ENCODE peak calls at places on chromosomes 5 and 9, in five cellular contexts. One of them, this sample, is unnamed.

GRCh38 chr5:74257645-74258328 is 382.7 kb downstream of the ENC1 start:
- ATAC-seq in K562: peak
- ATAC-seq in A549: no peak
- ATAC-seq in HepG2: no peak
- ATAC-seq in GM12878: peak
- ATAC-seq in this sample: peak

GRCh38 chr5:4905674-4906528 is 234.2 kb upstream of the ADAMTS16 start:
- ATAC-seq in K562: peak
- ATAC-seq in A549: peak
- ATAC-seq in HepG2: peak
- ATAC-seq in GM12878: no peak
- ATAC-seq in this sample: peak

GRCh38 chr5:114055318-114055788 is 306.5 kb upstream of the KCNN2 start:
- ATAC-seq in K562: no peak
- ATAC-seq in A549: peak
- ATAC-seq in HepG2: peak
- ATAC-seq in GM12878: no peak
- ATAC-seq in this sample: peak

GRCh38 chr9:137411260-137411659 is 11.7 kb downstream of the EXD3 start:
- ATAC-seq in K562: no peak
- ATAC-seq in A549: peak
- ATAC-seq in HepG2: no peak
- ATAC-seq in GM12878: no peak
- ATAC-seq in this sample: no peak

GRCh38 chr5:66608501-66608900 is 12.3 kb downstream of the MAST4 start:
- ATAC-seq in K562: no peak
- ATAC-seq in A549: no peak
- ATAC-seq in HepG2: no peak
- ATAC-seq in GM12878: no peak
- ATAC-seq in this sample: no peak

GRCh38 chr5:10431408-10431807 is 10.3 kb upstream of the ROPN1L start:
- ATAC-seq in K562: peak
- ATAC-seq in A549: no peak
- ATAC-seq in HepG2: peak
- ATAC-seq in GM12878: no peak
- ATAC-seq in this sample: no peak

GRCh38 chr9:78989031-78989658 is 582.6 kb upstream of the TLE4 start:
- ATAC-seq in K562: no peak
- ATAC-seq in A549: no peak
- ATAC-seq in HepG2: no peak
- ATAC-seq in GM12878: no peak
- ATAC-seq in this sample: no peak

GRCh38 chr5:31726952-31727351 is 88.0 kb downstream of the PDZD2 start:
- ATAC-seq in K562: no peak
- ATAC-seq in A549: no peak
- ATAC-seq in HepG2: no peak
- ATAC-seq in GM12878: no peak
- ATAC-seq in this sample: no peak

GRCh38 chr5:81163641-81164040 is 69.5 kb upstream of the CKMT2 start:
- ATAC-seq in K562: no peak
- ATAC-seq in A549: no peak
- ATAC-seq in HepG2: no peak
- ATAC-seq in GM12878: peak
- ATAC-seq in this sample: no peak

GRCh38 chr9:34659592-34660253 is 2.7 kb downstream of the CCL27 start:
- ATAC-seq in K562: no peak
- ATAC-seq in A549: no peak
- ATAC-seq in HepG2: peak
- ATAC-seq in GM12878: no peak
- ATAC-seq in this sample: no peak

GRCh38 chr5:151222769-151223446 is 984 bp downstream of the CCDC69 start:
- ATAC-seq in K562: peak
- ATAC-seq in A549: peak
- ATAC-seq in HepG2: peak
- ATAC-seq in GM12878: peak
- ATAC-seq in this sample: peak

GRCh38 chr5:57779383-57780223 is 297.0 kb upstream of the ACTBL2 start:
- ATAC-seq in K562: peak
- ATAC-seq in A549: peak
- ATAC-seq in HepG2: peak
- ATAC-seq in GM12878: peak
- ATAC-seq in this sample: no peak

GRCh38 chr9:128587453-128587852 is 35.1 kb downstream of the SPTAN1 start:
- ATAC-seq in K562: peak
- ATAC-seq in A549: no peak
- ATAC-seq in HepG2: no peak
- ATAC-seq in GM12878: peak
- ATAC-seq in this sample: no peak

GRCh38 chr9:96574931-96575351 is 44.7 kb downstream of the CDC14B start:
- ATAC-seq in K562: peak
- ATAC-seq in A549: no peak
- ATAC-seq in HepG2: peak
- ATAC-seq in GM12878: no peak
- ATAC-seq in this sample: no peak

GRCh38 chr5:138243794-138244193 is 30.6 kb downstream of the GFRA3 start:
- ATAC-seq in K562: peak
- ATAC-seq in A549: no peak
- ATAC-seq in HepG2: no peak
- ATAC-seq in GM12878: no peak
- ATAC-seq in this sample: no peak

GRCh38 chr9:133691659-133692363 is 46.3 kb downstream of the SARDH start:
- ATAC-seq in K562: no peak
- ATAC-seq in A549: peak
- ATAC-seq in HepG2: peak
- ATAC-seq in GM12878: no peak
- ATAC-seq in this sample: no peak

GRCh38 chr5:17127743-17128231 is 89.6 kb upstream of the BASP1 start:
- ATAC-seq in K562: no peak
- ATAC-seq in A549: peak
- ATAC-seq in HepG2: no peak
- ATAC-seq in GM12878: no peak
- ATAC-seq in this sample: no peak

GRCh38 chr9:14428781-14429230 is 114.9 kb upstream of the NFIB start:
- ATAC-seq in K562: peak
- ATAC-seq in A549: peak
- ATAC-seq in HepG2: peak
- ATAC-seq in GM12878: peak
- ATAC-seq in this sample: no peak

GRCh38 chr5:143544606-143545005 is 141.1 kb upstream of the NR3C1 start:
- ATAC-seq in K562: no peak
- ATAC-seq in A549: no peak
- ATAC-seq in HepG2: no peak
- ATAC-seq in GM12878: no peak
- ATAC-seq in this sample: no peak

GRCh38 chr9:127090341-127090985 is 32.0 kb downstream of the ANGPTL2 start:
- ATAC-seq in K562: no peak
- ATAC-seq in A549: no peak
- ATAC-seq in HepG2: no peak
- ATAC-seq in GM12878: no peak
- ATAC-seq in this sample: no peak

GRCh38 chr9:99184073-99184426 is 37.7 kb downstream of the ALG2 start:
- ATAC-seq in K562: no peak
- ATAC-seq in A549: no peak
- ATAC-seq in HepG2: no peak
- ATAC-seq in GM12878: no peak
- ATAC-seq in this sample: peak

GRCh38 chr5:158878227-158878626 is 221.5 kb downstream of the EBF1 start:
- ATAC-seq in K562: no peak
- ATAC-seq in A549: no peak
- ATAC-seq in HepG2: no peak
- ATAC-seq in GM12878: no peak
- ATAC-seq in this sample: no peak

GRCh38 chr5:67548520-67549262 is 352.1 kb upstream of the CD180 start:
- ATAC-seq in K562: no peak
- ATAC-seq in A549: no peak
- ATAC-seq in HepG2: peak
- ATAC-seq in GM12878: no peak
- ATAC-seq in this sample: no peak

GRCh38 chr9:121698627-121699270 is 47.3 kb downstream of the DAB2IP start:
- ATAC-seq in K562: no peak
- ATAC-seq in A549: peak
- ATAC-seq in HepG2: no peak
- ATAC-seq in GM12878: no peak
- ATAC-seq in this sample: peak

GRCh38 chr9:130630091-130630450 is 34.3 kb upstream of the PRDM12 start:
- ATAC-seq in K562: no peak
- ATAC-seq in A549: no peak
- ATAC-seq in HepG2: no peak
- ATAC-seq in GM12878: no peak
- ATAC-seq in this sample: no peak

GRCh38 chr5:53236683-53237082 is 127.1 kb upstream of the MOCS2 start:
- ATAC-seq in K562: no peak
- ATAC-seq in A549: no peak
- ATAC-seq in HepG2: no peak
- ATAC-seq in GM12878: no peak
- ATAC-seq in this sample: no peak

GRCh38 chr5:131959906-131960305 is 14.4 kb upstream of the MEIKIN start:
- ATAC-seq in K562: peak
- ATAC-seq in A549: no peak
- ATAC-seq in HepG2: no peak
- ATAC-seq in GM12878: no peak
- ATAC-seq in this sample: no peak

GRCh38 chr5:136891175-136891574 is 525.8 kb upstream of the TRPC7 start:
- ATAC-seq in K562: no peak
- ATAC-seq in A549: no peak
- ATAC-seq in HepG2: no peak
- ATAC-seq in GM12878: no peak
- ATAC-seq in this sample: no peak

GRCh38 chr5:137708796-137709559 is 26.9 kb downstream of the KLHL3 start:
- ATAC-seq in K562: no peak
- ATAC-seq in A549: no peak
- ATAC-seq in HepG2: no peak
- ATAC-seq in GM12878: no peak
- ATAC-seq in this sample: no peak

GRCh38 chr9:77085416-77085815 is 66.0 kb downstream of the FOXB2 start:
- ATAC-seq in K562: no peak
- ATAC-seq in A549: no peak
- ATAC-seq in HepG2: no peak
- ATAC-seq in GM12878: no peak
- ATAC-seq in this sample: no peak

GRCh38 chr9:98193336-98193944 is 1.0 kb upstream of the CORO2A start:
- ATAC-seq in K562: no peak
- ATAC-seq in A549: no peak
- ATAC-seq in HepG2: no peak
- ATAC-seq in GM12878: no peak
- ATAC-seq in this sample: no peak

GRCh38 chr9:72364679-72365524 is at the start of gene ZFAND5:
- ATAC-seq in K562: peak
- ATAC-seq in A549: peak
- ATAC-seq in HepG2: peak
- ATAC-seq in GM12878: peak
- ATAC-seq in this sample: peak
- TF ChIP-seq EP300 in K562: no peak
- TF ChIP-seq EP300 in A549: no peak
- TF ChIP-seq EP300 in HepG2: no peak
- TF ChIP-seq EP300 in GM12878: no peak
- TF ChIP-seq EP300 in this sample: peak

DNA sequence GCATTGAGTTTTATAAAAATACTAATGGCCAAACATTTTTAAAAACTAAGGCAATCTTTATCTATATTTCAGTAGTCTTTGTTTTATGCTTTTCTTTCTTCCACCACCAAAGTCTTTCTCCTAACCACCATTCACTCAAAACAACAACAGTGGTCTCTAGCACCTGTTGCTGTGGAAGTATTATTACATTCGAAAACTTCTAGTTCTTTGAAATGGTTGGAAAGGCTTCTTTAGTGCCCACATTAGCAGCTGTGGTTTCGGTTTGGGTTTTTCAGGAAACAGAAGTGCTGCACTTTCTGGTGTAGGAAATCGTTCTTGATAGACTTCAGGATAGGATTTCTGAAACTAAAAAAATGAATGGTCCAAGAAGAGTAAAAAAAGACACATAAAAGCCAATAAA is 102.4 kb downstream of the DEPDC1B start:
- ATAC-seq in K562: no peak
- ATAC-seq in A549: no peak
- ATAC-seq in HepG2: no peak
- ATAC-seq in GM12878: peak
- ATAC-seq in this sample: no peak
- H3K27ac ChIP-seq in K562: no peak
- H3K27ac ChIP-seq in A549: no peak
- H3K27ac ChIP-seq in HepG2: no peak
- H3K27ac ChIP-seq in GM12878: peak
- H3K27ac ChIP-seq in this sample: no peak

DNA sequence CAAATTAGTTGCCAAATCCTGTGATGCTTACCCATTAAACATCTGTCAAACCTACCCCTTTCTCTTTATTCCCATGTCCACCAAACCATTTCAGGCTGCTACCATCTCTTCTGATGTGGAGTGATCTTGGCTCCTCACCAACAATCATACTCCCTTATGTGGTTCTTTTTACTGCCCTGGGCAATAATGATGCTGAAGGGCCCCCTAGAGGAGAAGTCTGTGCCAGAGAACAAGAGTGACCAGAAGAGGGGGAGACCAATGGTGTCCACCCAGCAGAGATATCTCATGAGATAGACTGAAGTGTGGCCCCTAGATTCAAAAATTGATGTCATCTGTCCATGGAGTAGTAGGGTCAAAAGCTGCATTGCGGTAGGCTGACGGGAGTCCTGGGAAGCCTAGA is 10.9 kb downstream of the LRRC70 start:
- ATAC-seq in K562: peak
- ATAC-seq in A549: peak
- ATAC-seq in HepG2: no peak
- ATAC-seq in GM12878: peak
- ATAC-seq in this sample: no peak
- TF ChIP-seq CTCF in K562: peak
- TF ChIP-seq CTCF in A549: no peak
- TF ChIP-seq CTCF in HepG2: no peak
- TF ChIP-seq CTCF in GM12878: no peak
- TF ChIP-seq CTCF in this sample: no peak

DNA sequence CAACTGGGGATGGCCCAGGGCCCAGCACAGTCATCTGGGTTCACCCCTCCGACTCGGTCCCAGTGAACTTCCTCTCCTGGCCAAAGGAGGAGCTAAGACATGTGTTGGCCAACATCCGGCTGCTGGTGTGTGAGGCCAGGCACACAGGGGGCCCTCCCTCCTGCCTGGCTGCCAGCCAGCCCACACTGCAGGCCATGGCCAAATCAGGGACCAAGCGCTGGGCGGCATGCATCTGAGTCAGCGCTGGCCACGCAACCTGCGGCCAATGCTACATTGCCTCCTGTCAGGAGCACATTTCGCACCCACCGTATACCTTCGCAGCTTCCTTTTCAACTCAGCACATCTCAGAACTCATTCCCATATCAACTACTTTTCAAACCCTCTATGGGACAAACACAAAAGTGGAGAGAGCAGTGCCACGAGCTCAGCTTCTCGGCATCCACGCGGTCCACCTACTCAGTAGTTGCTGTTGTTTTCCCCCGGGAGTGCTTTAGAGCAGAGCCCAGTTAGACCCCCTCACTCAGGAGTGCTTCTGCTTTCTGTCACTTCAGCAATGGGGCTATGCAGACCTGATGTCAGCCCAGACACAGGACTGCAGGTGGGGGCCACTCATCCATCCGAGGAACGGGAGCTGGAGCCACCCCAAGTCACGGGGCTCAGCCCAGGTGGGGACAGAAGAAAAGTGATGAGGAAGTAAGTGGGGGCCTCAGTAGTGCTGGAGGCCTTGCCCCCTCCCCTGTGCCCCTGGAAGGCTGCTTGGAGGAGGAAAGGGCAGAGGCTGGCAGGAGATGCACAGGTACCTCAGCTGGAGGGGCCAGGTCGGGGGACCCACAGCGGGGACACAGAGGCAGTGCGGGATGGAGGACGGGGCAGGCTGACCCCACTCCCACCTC is 13.9 kb downstream of the NINJ1 start:
- ATAC-seq in K562: peak
- ATAC-seq in A549: peak
- ATAC-seq in HepG2: peak
- ATAC-seq in GM12878: peak
- ATAC-seq in this sample: peak
- TF ChIP-seq EP300 in K562: no peak
- TF ChIP-seq EP300 in A549: no peak
- TF ChIP-seq EP300 in HepG2: peak
- TF ChIP-seq EP300 in GM12878: no peak
- TF ChIP-seq EP300 in this sample: no peak

This sample was measured in gastroesophageal sphincter.